ENCODE peak calls at places on chromosome 6, in four cellular contexts. One of them, this sample, is unnamed.

GRCh38 chr6:130035211-130035610 is 16.8 kb downstream of the L3MBTL3 start:
- DNase-seq in mammary epithelial cell: no peak
- DNase-seq in endodermal cell: no peak
- DNase-seq in neural progenitor cell: no peak
- DNase-seq in this sample: no peak

GRCh38 chr6:90227165-90227564 is 69.5 kb downstream of the BACH2 start:
- DNase-seq in endodermal cell: no peak
- DNase-seq in mammary epithelial cell: no peak
- DNase-seq in neural progenitor cell: peak
- DNase-seq in this sample: no peak

GRCh38 chr6:80636689-80637088 is 530.2 kb downstream of the BCKDHB start:
- DNase-seq in mammary epithelial cell: no peak
- DNase-seq in endodermal cell: no peak
- DNase-seq in neural progenitor cell: no peak
- DNase-seq in this sample: no peak

GRCh38 chr6:67694127-67694526 is 941.0 kb upstream of the ADGRB3 start:
- DNase-seq in endodermal cell: no peak
- DNase-seq in mammary epithelial cell: no peak
- DNase-seq in neural progenitor cell: no peak
- DNase-seq in this sample: no peak

GRCh38 chr6:143513410-143513809 is 1.9 kb upstream of the FUCA2 start:
- DNase-seq in neural progenitor cell: peak
- DNase-seq in mammary epithelial cell: no peak
- DNase-seq in endodermal cell: peak
- DNase-seq in this sample: no peak

GRCh38 chr6:166058064-166058739 is 109.4 kb downstream of the TBXT start:
- DNase-seq in mammary epithelial cell: no peak
- DNase-seq in endodermal cell: no peak
- DNase-seq in neural progenitor cell: no peak
- DNase-seq in this sample: no peak

GRCh38 chr6:136706431-136706830 is 85.8 kb downstream of the MAP3K5 start:
- DNase-seq in neural progenitor cell: no peak
- DNase-seq in mammary epithelial cell: no peak
- DNase-seq in endodermal cell: no peak
- DNase-seq in this sample: no peak

GRCh38 chr6:162854228-162854627 is 126.5 kb downstream of the PACRG start:
- DNase-seq in neural progenitor cell: no peak
- DNase-seq in endodermal cell: no peak
- DNase-seq in mammary epithelial cell: no peak
- DNase-seq in this sample: no peak

GRCh38 chr6:112149236-112149635 is 61.8 kb downstream of the FAM229B start:
- DNase-seq in endodermal cell: no peak
- DNase-seq in neural progenitor cell: no peak
- DNase-seq in mammary epithelial cell: peak
- DNase-seq in this sample: no peak

GRCh38 chr6:37230104-37230503 is 27.5 kb upstream of the TBC1D22B start:
- DNase-seq in mammary epithelial cell: no peak
- DNase-seq in endodermal cell: no peak
- DNase-seq in neural progenitor cell: no peak
- DNase-seq in this sample: no peak

GRCh38 chr6:71294121-71294523 is 5.5 kb downstream of the OGFRL1 start:
- DNase-seq in neural progenitor cell: no peak
- DNase-seq in endodermal cell: no peak
- DNase-seq in mammary epithelial cell: no peak
- DNase-seq in this sample: no peak

GRCh38 chr6:46170357-46171289 is at the start of gene ENPP5:
- DNase-seq in neural progenitor cell: peak
- DNase-seq in endodermal cell: peak
- DNase-seq in mammary epithelial cell: peak
- DNase-seq in this sample: peak

GRCh38 chr6:101830501-101831031 is 437.1 kb downstream of the GRIK2 start:
- DNase-seq in mammary epithelial cell: peak
- DNase-seq in neural progenitor cell: no peak
- DNase-seq in endodermal cell: no peak
- DNase-seq in this sample: no peak

GRCh38 chr6:33426590-33427563 is 7.0 kb downstream of the SYNGAP1 start:
- DNase-seq in endodermal cell: peak
- DNase-seq in neural progenitor cell: peak
- DNase-seq in mammary epithelial cell: no peak
- DNase-seq in this sample: no peak

GRCh38 chr6:82436740-82437139 is 73.1 kb downstream of the TPBG start:
- DNase-seq in endodermal cell: no peak
- DNase-seq in neural progenitor cell: no peak
- DNase-seq in mammary epithelial cell: no peak
- DNase-seq in this sample: no peak

GRCh38 chr6:92122746-92123145 is 1296.6 kb downstream of the EPHA7 start:
- DNase-seq in neural progenitor cell: peak
- DNase-seq in mammary epithelial cell: no peak
- DNase-seq in endodermal cell: no peak
- DNase-seq in this sample: peak

GRCh38 chr6:109039795-109040194 is 54.9 kb downstream of the SESN1 start:
- DNase-seq in mammary epithelial cell: no peak
- DNase-seq in neural progenitor cell: no peak
- DNase-seq in endodermal cell: no peak
- DNase-seq in this sample: no peak

GRCh38 chr6:44855562-44856494 is 468.3 kb downstream of the CDC5L start:
- DNase-seq in endodermal cell: no peak
- DNase-seq in mammary epithelial cell: no peak
- DNase-seq in neural progenitor cell: no peak
- DNase-seq in this sample: no peak

GRCh38 chr6:63844287-63844686 is 208.7 kb downstream of the PHF3 start:
- DNase-seq in endodermal cell: no peak
- DNase-seq in neural progenitor cell: no peak
- DNase-seq in mammary epithelial cell: peak
- DNase-seq in this sample: no peak

GRCh38 chr6:7215140-7215539 is 97.9 kb downstream of the SSR1 start:
- DNase-seq in mammary epithelial cell: no peak
- DNase-seq in endodermal cell: no peak
- DNase-seq in neural progenitor cell: no peak
- DNase-seq in this sample: no peak

GRCh38 chr6:26195924-26196845 is 109.0 kb downstream of the HFE start:
- DNase-seq in mammary epithelial cell: peak
- DNase-seq in endodermal cell: peak
- DNase-seq in neural progenitor cell: peak
- DNase-seq in this sample: no peak

GRCh38 chr6:10369896-10370295 is 45.0 kb downstream of the TFAP2A start:
- DNase-seq in mammary epithelial cell: peak
- DNase-seq in endodermal cell: no peak
- DNase-seq in neural progenitor cell: no peak
- DNase-seq in this sample: no peak

GRCh38 chr6:101668496-101668895 is 275.0 kb downstream of the GRIK2 start:
- DNase-seq in endodermal cell: no peak
- DNase-seq in neural progenitor cell: no peak
- DNase-seq in mammary epithelial cell: peak
- DNase-seq in this sample: no peak

GRCh38 chr6:11231564-11232176 is 798 bp downstream of the NEDD9 start:
- DNase-seq in endodermal cell: no peak
- DNase-seq in mammary epithelial cell: no peak
- DNase-seq in neural progenitor cell: peak
- DNase-seq in this sample: no peak

GRCh38 chr6:78607188-78607587 is 260.2 kb upstream of the IRAK1BP1 start:
- DNase-seq in mammary epithelial cell: no peak
- DNase-seq in neural progenitor cell: no peak
- DNase-seq in endodermal cell: no peak
- DNase-seq in this sample: no peak

GRCh38 chr6:106519460-106520394 is 109.6 kb downstream of the RTN4IP1 start:
- DNase-seq in neural progenitor cell: no peak
- DNase-seq in mammary epithelial cell: peak
- DNase-seq in endodermal cell: no peak
- DNase-seq in this sample: no peak

GRCh38 chr6:58198301-58198700 is 880.9 kb downstream of the PRIM2 start:
- DNase-seq in endodermal cell: no peak
- DNase-seq in neural progenitor cell: no peak
- DNase-seq in mammary epithelial cell: peak
- DNase-seq in this sample: no peak

GRCh38 chr6:100475554-100476325 is 11.0 kb upstream of the SIM1 start:
- DNase-seq in endodermal cell: no peak
- DNase-seq in mammary epithelial cell: peak
- DNase-seq in neural progenitor cell: no peak
- DNase-seq in this sample: no peak

GRCh38 chr6:118562959-118563358 is 14.9 kb downstream of the PLN start:
- DNase-seq in neural progenitor cell: no peak
- DNase-seq in endodermal cell: no peak
- DNase-seq in mammary epithelial cell: peak
- DNase-seq in this sample: no peak

GRCh38 chr6:157535354-157536217 is 154.6 kb downstream of the ZDHHC14 start:
- DNase-seq in endodermal cell: no peak
- DNase-seq in mammary epithelial cell: peak
- DNase-seq in neural progenitor cell: no peak
- DNase-seq in this sample: no peak

GRCh38 chr6:112429226-112429625 is 82.1 kb downstream of the RFPL4B start:
- DNase-seq in mammary epithelial cell: peak
- DNase-seq in neural progenitor cell: peak
- DNase-seq in endodermal cell: peak
- DNase-seq in this sample: peak

GRCh38 chr6:138105446-138105845 is 1.8 kb downstream of the PERP start:
- DNase-seq in mammary epithelial cell: peak
- DNase-seq in endodermal cell: no peak
- DNase-seq in neural progenitor cell: peak
- DNase-seq in this sample: no peak

GRCh38 chr6:157962601-157963084 is 19.0 kb upstream of the SYNJ2 start:
- DNase-seq in mammary epithelial cell: peak
- DNase-seq in endodermal cell: peak
- DNase-seq in neural progenitor cell: no peak
- DNase-seq in this sample: no peak

GRCh38 chr6:14316911-14317535 is 199.5 kb downstream of the CD83 start:
- DNase-seq in mammary epithelial cell: no peak
- DNase-seq in neural progenitor cell: peak
- DNase-seq in endodermal cell: peak
- DNase-seq in this sample: no peak

GRCh38 chr6:95197590-95197989 is 379.7 kb upstream of the MANEA start:
- DNase-seq in mammary epithelial cell: no peak
- DNase-seq in endodermal cell: no peak
- DNase-seq in neural progenitor cell: no peak
- DNase-seq in this sample: no peak

GRCh38 chr6:156348376-156348775 is 428.8 kb upstream of the ARID1B start:
- DNase-seq in mammary epithelial cell: no peak
- DNase-seq in neural progenitor cell: no peak
- DNase-seq in endodermal cell: no peak
- DNase-seq in this sample: no peak

GRCh38 chr6:52325695-52326471 is 36.1 kb upstream of the PAQR8 start:
- DNase-seq in neural progenitor cell: peak
- DNase-seq in endodermal cell: peak
- DNase-seq in mammary epithelial cell: no peak
- DNase-seq in this sample: peak

GRCh38 chr6:52330470-52330869 is 31.5 kb upstream of the PAQR8 start:
- DNase-seq in neural progenitor cell: no peak
- DNase-seq in endodermal cell: peak
- DNase-seq in mammary epithelial cell: no peak
- DNase-seq in this sample: no peak

GRCh38 chr6:52328303-52328662 is 33.7 kb upstream of the PAQR8 start:
- DNase-seq in mammary epithelial cell: no peak
- DNase-seq in neural progenitor cell: no peak
- DNase-seq in endodermal cell: no peak
- DNase-seq in this sample: no peak

GRCh38 chr6:52326540-52327364 is 35.2 kb upstream of the PAQR8 start:
- DNase-seq in mammary epithelial cell: no peak
- DNase-seq in neural progenitor cell: no peak
- DNase-seq in endodermal cell: no peak
- DNase-seq in this sample: no peak

DNA sequence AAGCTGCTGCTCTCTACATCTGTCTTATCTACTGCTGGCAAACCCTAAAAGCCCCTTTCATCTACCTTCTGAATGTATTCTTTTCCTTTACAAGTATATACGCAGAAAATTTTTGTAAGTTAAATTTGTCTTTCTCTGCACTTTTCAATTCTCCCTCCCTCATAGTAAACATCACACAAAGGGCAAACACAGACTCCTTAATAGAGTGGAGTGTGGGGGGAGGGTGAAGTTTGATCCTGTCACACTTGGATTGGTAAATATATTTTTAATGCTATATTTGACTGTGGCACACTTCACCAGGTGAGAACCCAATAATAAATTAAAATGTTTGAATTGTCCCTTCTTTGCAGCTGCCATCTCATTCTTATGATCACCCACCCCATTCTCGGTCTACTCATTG is 33.2 kb upstream of the PAQR8 start:
- DNase-seq in neural progenitor cell: no peak
- DNase-seq in mammary epithelial cell: no peak
- DNase-seq in endodermal cell: no peak
- DNase-seq in this sample: no peak
- H3K9ac ChIP-seq in neural progenitor cell: no peak
- H3K9ac ChIP-seq in mammary epithelial cell: no peak
- H3K9ac ChIP-seq in endodermal cell: no peak
- H3K9ac ChIP-seq in this sample: no peak

GRCh38 chr6:104613416-104614001 is 246.2 kb downstream of the HACE1 start:
- DNase-seq in mammary epithelial cell: no peak
- DNase-seq in neural progenitor cell: peak
- DNase-seq in endodermal cell: no peak
- DNase-seq in this sample: no peak
- H3K9ac ChIP-seq in mammary epithelial cell: no peak
- H3K9ac ChIP-seq in neural progenitor cell: no peak
- H3K9ac ChIP-seq in endodermal cell: no peak
- H3K9ac ChIP-seq in this sample: no peak

GRCh38 chr6:21586300-21586699 is 7.3 kb upstream of the SOX4 start:
- DNase-seq in neural progenitor cell: no peak
- DNase-seq in mammary epithelial cell: no peak
- DNase-seq in endodermal cell: no peak
- DNase-seq in this sample: no peak

GRCh38 chr6:21587182-21587924 is 6.2 kb upstream of the SOX4 start:
- DNase-seq in mammary epithelial cell: peak
- DNase-seq in neural progenitor cell: peak
- DNase-seq in endodermal cell: peak
- DNase-seq in this sample: no peak

GRCh38 chr6:21587925-21588811 is 5.4 kb upstream of the SOX4 start:
- DNase-seq in endodermal cell: peak
- DNase-seq in neural progenitor cell: peak
- DNase-seq in mammary epithelial cell: peak
- DNase-seq in this sample: no peak

GRCh38 chr6:21588812-21589811 is 4.4 kb upstream of the SOX4 start:
- DNase-seq in endodermal cell: peak
- DNase-seq in mammary epithelial cell: peak
- DNase-seq in neural progenitor cell: peak
- DNase-seq in this sample: no peak

GRCh38 chr6:21586760-21587181 is 6.8 kb upstream of the SOX4 start:
- DNase-seq in endodermal cell: peak
- DNase-seq in neural progenitor cell: no peak
- DNase-seq in mammary epithelial cell: no peak
- DNase-seq in this sample: no peak
- H3K9ac ChIP-seq in endodermal cell: peak
- H3K9ac ChIP-seq in neural progenitor cell: no peak
- H3K9ac ChIP-seq in mammary epithelial cell: no peak
- H3K9ac ChIP-seq in this sample: peak

DNA sequence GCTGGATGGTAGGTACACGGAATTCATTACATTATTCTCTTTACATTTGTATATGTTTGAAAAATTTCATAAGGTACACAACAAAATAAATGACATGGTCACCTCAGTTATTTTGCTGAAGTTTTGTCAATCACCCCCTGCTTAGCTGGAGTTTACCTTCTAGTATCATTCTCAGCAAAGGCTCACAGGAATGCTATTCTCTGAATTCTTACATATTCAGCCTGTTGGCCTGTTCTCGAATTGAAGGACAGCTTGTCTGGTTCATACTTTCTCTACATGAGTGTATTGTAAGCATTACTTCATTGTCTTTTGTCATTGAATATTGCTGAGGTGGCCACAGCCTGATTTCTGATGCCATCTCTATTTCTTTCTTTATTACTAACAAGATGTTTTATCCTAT is 12.8 kb downstream of the CALHM5 start:
- DNase-seq in endodermal cell: no peak
- DNase-seq in mammary epithelial cell: no peak
- DNase-seq in neural progenitor cell: no peak
- DNase-seq in this sample: no peak
- H3K9ac ChIP-seq in endodermal cell: no peak
- H3K9ac ChIP-seq in mammary epithelial cell: no peak
- H3K9ac ChIP-seq in neural progenitor cell: no peak
- H3K9ac ChIP-seq in this sample: no peak

This sample was measured in NT2/D1.